ENCODE peak calls at places on chromosomes 7 and 10, in five cellular contexts. M is Kasumi-1, C is T-helper 17 cell, R is astrocyte of the spinal cord, V is Ammon's horn. Z is an unnamed sample.

GRCh38 chr10:70418229-70418628 is 14.3 kb downstream of the EIF4EBP2 start:
- DNase-seq in M (no peak), C (no peak), R (peak; percentile 69), V (no peak), Z (no peak)

GRCh38 chr7:139231513-139232376 is 708 bp downstream of the UBN2 start:
- DNase-seq in M (peak; percentile 19), C (peak; percentile 15), R (no peak), V (peak; percentile 34), Z (peak; percentile 88)

GRCh38 chr7:156950381-156950858 is 908 bp downstream of the NOM1 start:
- DNase-seq in M (peak; percentile 28), C (no peak), R (peak; percentile 12), V (no peak), Z (no peak)

GRCh38 chr10:49610015-49610734 is at the start of gene SLC18A3:
- DNase-seq in M (no peak), C (no peak), R (no peak), V (no peak), Z (peak; percentile 74)

GRCh38 chr10:123603130-123603529 is 63.0 kb upstream of the GPR26 start:
- DNase-seq in M (no peak), C (no peak), R (no peak), V (no peak), Z (no peak)

GRCh38 chr10:76287856-76288255 is 856.4 kb downstream of the LRMDA start:
- DNase-seq in M (no peak), C (no peak), R (no peak), V (no peak), Z (no peak)

GRCh38 chr10:121678631-121679174 is 80.5 kb upstream of the FGFR2 start:
- DNase-seq in M (no peak), C (no peak), R (no peak), V (no peak), Z (no peak)

GRCh38 chr10:34813626-34814227 is 1.4 kb downstream of the PARD3 start:
- DNase-seq in M (peak; percentile 41), C (no peak), R (peak; percentile 48), V (no peak), Z (no peak)

GRCh38 chr7:75808106-75808505 is 5.5 kb downstream of the CCL24 start:
- DNase-seq in M (no peak), C (no peak), R (no peak), V (no peak), Z (no peak)

GRCh38 chr10:72097448-72098300 is 9.3 kb upstream of the SPOCK2 start:
- DNase-seq in M (no peak), C (no peak), R (peak; percentile 90), V (no peak), Z (no peak)

GRCh38 chr7:33534830-33535229 is 370.5 kb upstream of the BMPER start:
- DNase-seq in M (no peak), C (no peak), R (peak; percentile 18), V (no peak), Z (no peak)

GRCh38 chr7:121198502-121198901 is 130.3 kb upstream of the WNT16 start:
- DNase-seq in M (no peak), C (no peak), R (no peak), V (no peak), Z (no peak)

GRCh38 chr10:86443069-86443468 is 76.5 kb upstream of the GRID1 start:
- DNase-seq in M (no peak), C (no peak), R (peak; percentile 59), V (no peak), Z (no peak)

GRCh38 chr10:124166431-124167125 is 73.2 kb upstream of the CHST15 start:
- DNase-seq in M (no peak), C (no peak), R (no peak), V (no peak), Z (peak; percentile 74)

GRCh38 chr10:78650122-78650521 is 418.6 kb upstream of the ZMIZ1 start:
- DNase-seq in M (no peak), C (no peak), R (no peak), V (no peak), Z (no peak)

GRCh38 chr10:117741524-117741923 is 199.0 kb downstream of the EMX2 start:
- DNase-seq in M (no peak), C (no peak), R (no peak), V (no peak), Z (no peak)

GRCh38 chr10:48523212-48523819 is 81.6 kb downstream of the ARHGAP22 start:
- DNase-seq in M (peak; percentile 37), C (no peak), R (peak; percentile 98), V (no peak), Z (peak; percentile 69)

GRCh38 chr7:11607676-11608075 is 224.3 kb downstream of the THSD7A start:
- DNase-seq in M (no peak), C (no peak), R (no peak), V (no peak), Z (no peak)

GRCh38 chr7:156906281-156906680 is 13.3 kb upstream of the LMBR1 start:
- DNase-seq in M (no peak), C (no peak), R (no peak), V (no peak), Z (no peak)

GRCh38 chr7:157595086-157595855 is 258.5 kb downstream of the DNAJB6 start:
- DNase-seq in M (no peak), C (no peak), R (no peak), V (no peak), Z (no peak)

GRCh38 chr7:36279251-36279925 is 110.3 kb upstream of the ANLN start:
- DNase-seq in M (no peak), C (no peak), R (peak; percentile 26), V (no peak), Z (peak; percentile 10)

GRCh38 chr7:82700739-82701138 is 257.2 kb upstream of the CACNA2D1 start:
- DNase-seq in M (no peak), C (no peak), R (no peak), V (no peak), Z (no peak)

GRCh38 chr7:44534501-44534900 is 6.6 kb downstream of the NPC1L1 start:
- DNase-seq in M (peak; percentile 80), C (peak; percentile 19), R (peak; percentile 6), V (no peak), Z (no peak)

GRCh38 chr7:95608344-95609173 is 12.2 kb upstream of the PDK4 start:
- DNase-seq in M (peak; percentile 2), C (no peak), R (peak; percentile 93), V (peak; percentile 92), Z (peak; percentile 98)

GRCh38 chr7:147276783-147277370 is 1160.3 kb downstream of the CNTNAP2 start:
- DNase-seq in M (no peak), C (no peak), R (no peak), V (no peak), Z (no peak)

GRCh38 chr7:98774893-98775292 is 94.9 kb downstream of the TMEM130 start:
- DNase-seq in M (no peak), C (no peak), R (no peak), V (no peak), Z (no peak)

GRCh38 chr7:25353191-25353590 is 124.9 kb upstream of the NPVF start:
- DNase-seq in M (no peak), C (no peak), R (no peak), V (no peak), Z (no peak)

GRCh38 chr10:118965636-118966035 is 63.9 kb upstream of the NANOS1 start:
- DNase-seq in M (no peak), C (no peak), R (no peak), V (no peak), Z (peak; percentile 79)

GRCh38 chr7:5692112-5692844 is 89.2 kb downstream of the RNF216 start:
- DNase-seq in M (no peak), C (no peak), R (peak; percentile 97), V (peak; percentile 69), Z (peak; percentile 92)

GRCh38 chr7:101717986-101718746 is 89.1 kb upstream of the MYL10 start:
- DNase-seq in M (no peak), C (no peak), R (peak; percentile 36), V (no peak), Z (no peak)